ENCODE peak calls at places on chromosomes 6 and 20, in eight cellular contexts. S is NCI-H774; L is effector CD4-positive, alpha-beta T cell; U is stimulated activated naive CD8-positive, alpha-beta T cell treated with anti-CD3 and anti-CD28 coated beads, Interleukin-15, Interleukin-2, amounts not matched to agents 100 U/mL and 50 U/mL, for 24 hours; V is activated CD4-positive, CD25-positive, alpha-beta regulatory T cell; R is amygdala; T is AG08396; D is T-helper 17 cell. C is an unnamed sample.

GRCh38 chr6:40380271-40380670 is 206.9 kb downstream of the LRFN2 start:
- DNase-seq in T (no peak), D (no peak), V (no peak), L (no peak), U (no peak), S (no peak), R (no peak), C (no peak)

GRCh38 chr6:136225496-136225895 is 24.6 kb downstream of the MTFR2 start:
- DNase-seq in S (no peak), T (no peak), U (peak), D (no peak), L (no peak), R (no peak), V (no peak), C (no peak)

GRCh38 chr20:24746351-24746685 is 202.8 kb upstream of the CST7 start:
- DNase-seq in L (no peak), V (no peak), R (no peak), U (no peak), T (no peak), D (no peak), S (no peak), C (peak)

GRCh38 chr20:24934716-24935115 is 14.4 kb upstream of the CST7 start:
- DNase-seq in R (no peak), V (no peak), T (no peak), U (no peak), L (no peak), D (no peak), S (no peak), C (no peak)

GRCh38 chr6:15616266-15616665 is 46.6 kb downstream of the DTNBP1 start:
- DNase-seq in R (no peak), D (no peak), U (no peak), T (no peak), L (no peak), S (no peak), V (no peak), C (no peak)

GRCh38 chr6:89295981-89296380 is 19.1 kb downstream of the GABRR2 start:
- DNase-seq in D (no peak), T (no peak), S (no peak), R (no peak), L (no peak), V (no peak), U (no peak), C (no peak)

GRCh38 chr6:45351076-45351475 is 22.9 kb downstream of the RUNX2 start:
- DNase-seq in D (no peak), S (no peak), T (no peak), V (no peak), R (no peak), L (no peak), U (no peak), C (no peak)

GRCh38 chr6:26170951-26171841 is 84.0 kb downstream of the HFE start:
- DNase-seq in R (no peak), V (no peak), T (no peak), D (no peak), L (no peak), U (no peak), S (no peak), C (no peak)

GRCh38 chr20:45104786-45105185 is 3.9 kb upstream of the KCNS1 start:
- DNase-seq in L (no peak), R (no peak), V (no peak), U (no peak), T (no peak), S (no peak), D (no peak), C (no peak)

GRCh38 chr6:83546636-83547035 is 34.3 kb downstream of the PRSS35 start:
- DNase-seq in R (no peak), U (no peak), L (no peak), T (no peak), V (no peak), D (no peak), S (no peak), C (no peak)

GRCh38 chr20:32685541-32686529 is 12.1 kb upstream of the C20orf203 start:
- DNase-seq in L (no peak), U (no peak), R (peak), S (no peak), D (no peak), V (no peak), T (peak), C (no peak)

GRCh38 chr6:710601-711571 is 17.9 kb upstream of the EXOC2 start:
- DNase-seq in S (peak), R (peak), U (peak), V (peak), L (peak), D (peak), T (peak), C (no peak)

GRCh38 chr20:41141153-41141815 is 3.9 kb downstream of the PLCG1 start:
- DNase-seq in D (no peak), S (no peak), T (peak), R (no peak), V (no peak), U (no peak), L (no peak), C (no peak)

GRCh38 chr6:27025351-27025750 is 222.2 kb upstream of the PRSS16 start:
- DNase-seq in T (no peak), V (no peak), S (no peak), L (no peak), U (no peak), R (no peak), D (no peak), C (no peak)

GRCh38 chr6:136365781-136366354 is 76.2 kb upstream of the BCLAF1 start:
- DNase-seq in V (no peak), S (no peak), L (no peak), U (peak), D (no peak), R (peak), T (no peak), C (no peak)

GRCh38 chr6:104284872-104285271 is 574.8 kb downstream of the HACE1 start:
- DNase-seq in R (no peak), D (no peak), S (no peak), T (no peak), V (no peak), L (no peak), U (no peak), C (no peak)

GRCh38 chr6:3351837-3352524 is 93.2 kb downstream of the PSMG4 start:
- DNase-seq in V (no peak), T (no peak), S (no peak), D (no peak), U (no peak), R (no peak), L (no peak), C (no peak)

GRCh38 chr6:17096076-17096475 is 5.8 kb upstream of the STMND1 start:
- DNase-seq in V (no peak), R (no peak), T (peak), D (no peak), S (no peak), L (no peak), U (no peak), C (no peak)

GRCh38 chr20:46564241-46564957 is 13.9 kb upstream of the OCSTAMP start:
- DNase-seq in D (no peak), S (no peak), L (no peak), V (no peak), R (no peak), T (no peak), U (no peak), C (no peak)

C was measured in NCI-H1105.